ENCODE peak calls at places on chromosome 1, in eight cellular contexts. L, G, X, F, K, V, O and N are unnamed samples.

GRCh38 chr1:41712687-41713086 is 206.0 kb downstream of the HIVEP3 start:
- ATAC-seq in L (peak), G (no peak), X (no peak), F (no peak), K (no peak), V (no peak), O (no peak), N (no peak)

GRCh38 chr1:56993355-56993985 is 27.7 kb upstream of the C8B start:
- ATAC-seq in L (no peak), G (no peak), X (no peak), F (no peak), K (no peak), V (no peak), O (no peak), N (no peak)

GRCh38 chr1:218463194-218464156 is 118.3 kb downstream of the TGFB2 start:
- ATAC-seq in L (peak), G (no peak), X (no peak), F (peak), K (no peak), V (no peak), O (peak), N (no peak)

GRCh38 chr1:224448428-224449017 is 13.9 kb upstream of the WDR26 start:
- ATAC-seq in L (peak), G (no peak), X (no peak), F (no peak), K (no peak), V (no peak), O (no peak), N (no peak)

GRCh38 chr1:203776636-203777035 is 11.7 kb downstream of the LAX1 start:
- ATAC-seq in L (peak), G (no peak), X (peak), F (peak), K (peak), V (no peak), O (peak), N (peak)

GRCh38 chr1:30611741-30612309 is 111.6 kb downstream of the MATN1 start:
- ATAC-seq in L (no peak), G (no peak), X (no peak), F (no peak), K (no peak), V (no peak), O (no peak), N (no peak)

GRCh38 chr1:224274970-224275626 is 54.9 kb downstream of the NVL start:
- ATAC-seq in L (no peak), G (no peak), X (no peak), F (no peak), K (no peak), V (no peak), O (no peak), N (no peak)

GRCh38 chr1:1432566-1432950 is 2.9 kb upstream of the VWA1 start:
- ATAC-seq in L (no peak), G (no peak), X (no peak), F (no peak), K (no peak), V (no peak), O (no peak), N (no peak)

GRCh38 chr1:61141288-61142044 is 59.1 kb downstream of the NFIA start:
- ATAC-seq in L (peak), G (no peak), X (no peak), F (peak), K (no peak), V (no peak), O (no peak), N (no peak)

GRCh38 chr1:67687649-67688048 is 2.6 kb downstream of the GADD45A start:
- ATAC-seq in L (no peak), G (no peak), X (no peak), F (no peak), K (no peak), V (no peak), O (no peak), N (no peak)

GRCh38 chr1:112040891-112041740 is 51.6 kb upstream of the KCND3 start:
- ATAC-seq in L (no peak), G (no peak), X (no peak), F (no peak), K (no peak), V (no peak), O (no peak), N (peak)

GRCh38 chr1:222416001-222416791 is 131.7 kb downstream of the HHIPL2 start:
- ATAC-seq in L (no peak), G (no peak), X (no peak), F (no peak), K (no peak), V (no peak), O (no peak), N (no peak)

GRCh38 chr1:101960164-101960563 is 36.6 kb downstream of the OLFM3 start:
- ATAC-seq in L (no peak), G (no peak), X (no peak), F (no peak), K (no peak), V (no peak), O (no peak), N (no peak)

GRCh38 chr1:172005856-172006255 is 164.6 kb downstream of the DNM3 start:
- ATAC-seq in L (no peak), G (no peak), X (no peak), F (peak), K (no peak), V (no peak), O (no peak), N (no peak)

GRCh38 chr1:70818391-70818790 is 229.2 kb downstream of the PTGER3 start:
- ATAC-seq in L (peak), G (no peak), X (no peak), F (no peak), K (no peak), V (no peak), O (no peak), N (no peak)